ENCODE peak calls at places on chromosomes 11 and 22, in seven cellular contexts. Q is mesenchymal stem cell, G is neuronal stem cell, S is H9, B is IMR-90, E is H1, X is trophoblast cell. F is an unnamed sample.

GRCh38 chr11:36540998-36541397 is 26.8 kb upstream of the RAG1 start:
- DNase-seq in Q (peak; percentile 70), G (no peak), S (peak; percentile 64), B (peak; percentile 45), E (peak; percentile 31), X (peak; percentile 77), F (peak; percentile 70)

GRCh38 chr22:46031066-46031465 is 54.1 kb upstream of the WNT7B start:
- DNase-seq in Q (no peak), G (no peak), S (no peak), B (no peak), E (no peak), X (no peak), F (no peak)

GRCh38 chr11:79438631-79439429 is 2.0 kb downstream of the TENM4 start:
- DNase-seq in Q (peak; percentile 28), G (peak; percentile 17), S (peak; percentile 54), B (peak; percentile 42), E (no peak), X (no peak), F (peak; percentile 75)

GRCh38 chr11:46669606-46670243 is 30.7 kb downstream of the ARHGAP1 start:
- DNase-seq in Q (no peak), G (no peak), S (no peak), B (no peak), E (no peak), X (no peak), F (peak; percentile 54)

GRCh38 chr11:103735497-103736032 is 300.9 kb upstream of the DDI1 start:
- DNase-seq in Q (peak; percentile 31), G (no peak), S (no peak), B (peak; percentile 46), E (no peak), X (no peak), F (no peak)

GRCh38 chr11:122700676-122701075 is 45.2 kb downstream of the UBASH3B start:
- DNase-seq in Q (no peak), G (no peak), S (no peak), B (no peak), E (no peak), X (no peak), F (no peak)

GRCh38 chr11:72125956-72126355 is 9.6 kb upstream of the FOLR3 start:
- DNase-seq in Q (no peak), G (no peak), S (no peak), B (no peak), E (no peak), X (peak; percentile 62), F (no peak)

GRCh38 chr11:1570896-1571759 is 943 bp downstream of the DUSP8 start:
- DNase-seq in Q (peak; percentile 28), G (no peak), S (peak; percentile 59), B (no peak), E (no peak), X (no peak), F (peak; percentile 60)

GRCh38 chr11:132072044-132072879 is 701.8 kb downstream of the NTM start:
- DNase-seq in Q (peak; percentile 96), G (no peak), S (no peak), B (peak; percentile 99), E (peak; percentile 25), X (peak; percentile 5), F (peak; percentile 80)

GRCh38 chr11:12942157-12942556 is 67.0 kb upstream of the RASSF10 start:
- DNase-seq in Q (no peak), G (no peak), S (no peak), B (no peak), E (no peak), X (no peak), F (no peak)

GRCh38 chr11:86067230-86068137 is 1.4 kb downstream of the PICALM start:
- DNase-seq in Q (peak; percentile 36), G (no peak), S (no peak), B (no peak), E (no peak), X (peak; percentile 71), F (no peak)

GRCh38 chr22:39311592-39312400 is 7.6 kb downstream of the RPL3 start:
- DNase-seq in Q (no peak), G (no peak), S (peak; percentile 72), B (no peak), E (no peak), X (no peak), F (peak; percentile 48)

GRCh38 chr11:15189646-15190365 is 75.1 kb downstream of the INSC start:
- DNase-seq in Q (no peak), G (no peak), S (no peak), B (peak; percentile 29), E (no peak), X (no peak), F (no peak)

GRCh38 chr11:1208361-1209261 is 14.3 kb upstream of the MUC5B start:
- DNase-seq in Q (no peak), G (no peak), S (peak; percentile 19), B (no peak), E (no peak), X (no peak), F (no peak)

GRCh38 chr11:19160839-19161238 is 40.9 kb downstream of the CSRP3 start:
- DNase-seq in Q (no peak), G (no peak), S (no peak), B (no peak), E (no peak), X (no peak), F (peak; percentile 7)

GRCh38 chr11:113401718-113402117 is 14.1 kb downstream of the ANKK1 start:
- DNase-seq in Q (no peak), G (no peak), S (no peak), B (no peak), E (no peak), X (no peak), F (no peak)

GRCh38 chr11:5992604-5993251 is 5.9 kb upstream of the OR52L1 start:
- DNase-seq in Q (peak; percentile 22), G (peak; percentile 14), S (no peak), B (peak; percentile 7), E (no peak), X (peak; percentile 54), F (peak; percentile 65)

GRCh38 chr11:86952221-86952875 is 2.8 kb downstream of the FZD4 start:
- DNase-seq in Q (peak; percentile 26), G (no peak), S (no peak), B (no peak), E (no peak), X (no peak), F (no peak)

GRCh38 chr11:67439321-67440228 is 2.1 kb upstream of the PTPRCAP start:
- DNase-seq in Q (peak; percentile 34), G (no peak), S (peak; percentile 63), B (no peak), E (no peak), X (no peak), F (peak; percentile 62)

GRCh38 chr11:85575388-85575787 is 51.8 kb downstream of the DLG2 start:
- DNase-seq in Q (no peak), G (no peak), S (no peak), B (no peak), E (no peak), X (peak; percentile 78), F (peak; percentile 65)

DNA sequence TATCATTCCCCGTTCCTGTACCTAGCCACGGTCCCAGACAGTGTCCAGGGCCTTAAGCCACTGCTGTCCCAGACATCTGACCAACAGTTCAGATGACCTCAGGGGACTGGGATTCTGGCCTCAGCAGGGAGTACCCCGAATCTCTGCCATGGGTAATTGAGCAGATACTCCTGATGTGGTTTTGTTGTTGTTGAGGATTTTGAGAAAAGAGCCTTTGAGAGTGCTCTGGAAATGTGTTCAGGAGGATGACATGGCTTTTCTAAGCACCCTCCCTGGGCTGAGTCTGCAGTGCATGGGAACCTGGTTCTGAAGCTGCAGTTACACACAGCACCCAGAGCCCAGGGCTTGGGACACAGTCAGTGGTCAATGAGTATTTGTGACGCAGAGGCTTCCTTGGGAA is 30.4 kb downstream of the ADAMTS15 start:
- DNase-seq in Q (peak; percentile 74), G (no peak), S (no peak), B (peak; percentile 34), E (no peak), X (peak; percentile 15), F (peak; percentile 43)
- H2AK5ac ChIP-seq in Q (peak overlapping the region; percentile 86), G (no peak overlapping the region), S (no peak overlapping the region), B (peak overlapping the region; percentile 95), E (no peak overlapping the region), X (no peak overlapping the region), F (no peak overlapping the region)

GRCh38 chr11:70759846-70760245 is 361.5 kb downstream of the CTTN start:
- DNase-seq in Q (no peak), G (no peak), S (no peak), B (no peak), E (no peak), X (peak; percentile 52), F (no peak)

GRCh38 chr11:70756341-70756740 is 358.0 kb downstream of the CTTN start:
- DNase-seq in Q (no peak), G (no peak), S (no peak), B (no peak), E (no peak), X (no peak), F (no peak)

GRCh38 chr11:70756756-70757155 is 358.4 kb downstream of the CTTN start:
- DNase-seq in Q (no peak), G (no peak), S (no peak), B (no peak), E (no peak), X (no peak), F (no peak)

GRCh38 chr11:70757241-70757640 is 358.9 kb downstream of the CTTN start:
- DNase-seq in Q (no peak), G (no peak), S (no peak), B (no peak), E (no peak), X (no peak), F (no peak)

GRCh38 chr11:70758206-70758605 is 359.9 kb downstream of the CTTN start:
- DNase-seq in Q (no peak), G (no peak), S (no peak), B (no peak), E (no peak), X (no peak), F (no peak)
- H3K18ac ChIP-seq in Q (no peak overlapping the region), G (no peak overlapping the region), S (no peak overlapping the region), B (no peak overlapping the region), E (no peak overlapping the region), X (no peak overlapping the region), F (no peak overlapping the region)

GRCh38 chr11:16862733-16863132 is 124.3 kb downstream of the C11orf58 start:
- DNase-seq in Q (no peak), G (no peak), S (no peak), B (no peak), E (no peak), X (peak; percentile 98), F (no peak)
- H2AK5ac ChIP-seq in Q (no peak overlapping the region), G (no peak overlapping the region), S (no peak overlapping the region), B (no peak overlapping the region), E (no peak overlapping the region), X (peak overlapping the region; percentile 83), F (no peak overlapping the region)

GRCh38 chr11:75259711-75260110 is 19.1 kb downstream of the TPBGL start:
- DNase-seq in Q (peak; percentile 19), G (no peak), S (peak; percentile 27), B (no peak), E (no peak), X (no peak), F (no peak)

GRCh38 chr11:75249704-75250103 is 9.1 kb downstream of the TPBGL start:
- DNase-seq in Q (no peak), G (no peak), S (peak; percentile 20), B (no peak), E (no peak), X (no peak), F (no peak)

GRCh38 chr11:75248924-75249256 is 8.3 kb downstream of the TPBGL start:
- DNase-seq in Q (no peak), G (no peak), S (no peak), B (no peak), E (no peak), X (no peak), F (no peak)

DNA sequence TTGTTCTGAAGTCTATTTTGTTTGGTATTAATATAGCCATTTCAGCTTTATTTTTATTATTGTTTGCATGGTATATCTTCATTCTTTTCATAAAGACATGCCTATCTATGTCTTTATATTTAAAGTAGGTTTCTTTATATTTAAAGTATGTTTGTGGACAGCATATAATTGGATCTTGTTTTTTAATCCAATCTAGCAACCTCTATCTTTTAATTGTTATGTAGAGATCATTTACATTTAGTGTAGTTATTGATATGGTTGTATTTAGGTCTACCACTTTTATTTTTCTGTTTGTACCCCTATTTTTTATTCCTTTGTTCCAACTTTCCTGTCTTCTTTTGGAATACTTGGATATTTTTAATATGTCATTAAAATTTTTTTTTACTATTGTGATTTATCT is 13.8 kb downstream of the TPBGL start:
- DNase-seq in Q (no peak), G (no peak), S (no peak), B (no peak), E (no peak), X (no peak), F (no peak)
- H3K18ac ChIP-seq in Q (no peak overlapping the region), G (no peak overlapping the region), S (no peak overlapping the region), B (no peak overlapping the region), E (no peak overlapping the region), X (no peak overlapping the region), F (no peak overlapping the region)

F was measured in mesendoderm.